ENCODE peak calls at places on chromosomes 3 and 15, in four cellular contexts. Z, C, O and H are unnamed samples.

GRCh38 chr3:196514350-196514716 is 813 bp downstream of the SMCO1 start:
- DNase-seq in C (no peak), O (no peak), Z (no peak), H (no peak)

GRCh38 chr15:30963681-30964080 is 27.7 kb downstream of the MTMR10 start:
- DNase-seq in C (no peak), Z (no peak), O (no peak), H (no peak)

GRCh38 chr15:46768287-46768686 is 949.0 kb upstream of the SEMA6D start:
- DNase-seq in C (no peak), Z (no peak), O (no peak), H (no peak)

GRCh38 chr3:115251509-115251908 is 104.4 kb upstream of the ZBTB20 start:
- DNase-seq in O (no peak), C (no peak), Z (no peak), H (no peak)

GRCh38 chr3:33658971-33659848 is 58.8 kb downstream of the CLASP2 start:
- DNase-seq in O (peak; percentile 71), C (peak; percentile 23), Z (peak; percentile 63), H (peak; percentile 10)

GRCh38 chr3:160163259-160163878 is 61.9 kb upstream of the C3orf80 start:
- DNase-seq in O (no peak), C (no peak), Z (peak; percentile 12), H (no peak)

GRCh38 chr3:12759097-12759679 is at the start of gene TMEM40:
- DNase-seq in Z (no peak), O (no peak), C (no peak), H (no peak)

GRCh38 chr3:36911990-36912804 is 32.7 kb downstream of the TRANK1 start:
- DNase-seq in O (peak; percentile 86), C (peak; percentile 97), Z (peak; percentile 57), H (peak; percentile 48)

GRCh38 chr3:36596411-36596810 is 167.9 kb downstream of the DCLK3 start:
- DNase-seq in O (no peak), Z (no peak), C (no peak), H (no peak)

GRCh38 chr3:52842424-52842823 is 7.6 kb upstream of the MUSTN1 start:
- DNase-seq in C (no peak), O (peak; percentile 72), Z (no peak), H (no peak)

GRCh38 chr3:39181408-39182335 is 10.7 kb downstream of the XIRP1 start:
- DNase-seq in Z (no peak), C (no peak), O (no peak), H (no peak)

GRCh38 chr15:61527836-61528589 is 298.9 kb upstream of the RORA start:
- DNase-seq in Z (no peak), O (no peak), C (peak; percentile 8), H (no peak)

GRCh38 chr3:118029049-118029448 is 1005.6 kb downstream of the IGSF11 start:
- DNase-seq in C (no peak), Z (no peak), O (no peak), H (no peak)

GRCh38 chr3:164049836-164050235 is 1028.5 kb downstream of the SI start:
- DNase-seq in Z (no peak), O (no peak), C (no peak), H (no peak)

GRCh38 chr3:84008623-84009022 is 950.2 kb upstream of the CADM2 start:
- DNase-seq in O (no peak), Z (no peak), C (no peak), H (no peak)

GRCh38 chr15:66101715-66102395 is 151.7 kb downstream of the MEGF11 start:
- DNase-seq in O (no peak), Z (no peak), C (no peak), H (no peak)

GRCh38 chr3:160753953-160754352 is 2.1 kb upstream of the PPM1L start:
- DNase-seq in O (no peak), C (no peak), Z (no peak), H (no peak)

GRCh38 chr3:131972550-131972949 is 62.3 kb downstream of the CPNE4 start:
- DNase-seq in Z (no peak), C (no peak), O (no peak), H (no peak)

GRCh38 chr15:31557899-31558298 is 231.3 kb downstream of the KLF13 start:
- DNase-seq in Z (no peak), O (no peak), C (no peak), H (no peak)

GRCh38 chr3:98012974-98013373 is 22.1 kb downstream of the GABRR3 start:
- DNase-seq in Z (no peak), O (no peak), C (no peak), H (no peak)

GRCh38 chr3:52529376-52530333 is 4.0 kb downstream of the NT5DC2 start:
- DNase-seq in Z (no peak), O (no peak), C (no peak), H (no peak)

GRCh38 chr3:184774996-184775715 is 36.8 kb upstream of the VPS8 start:
- DNase-seq in C (no peak), O (no peak), Z (no peak), H (no peak)

GRCh38 chr15:59751552-59752413 is 62.7 kb upstream of the BNIP2 start:
- DNase-seq in C (no peak), Z (no peak), O (no peak), H (no peak)

GRCh38 chr3:54191997-54192396 is 69.6 kb downstream of the CACNA2D3 start:
- DNase-seq in C (no peak), O (no peak), Z (no peak), H (no peak)

GRCh38 chr3:160012108-160012507 is 23.5 kb downstream of the IL12A start:
- DNase-seq in O (no peak), C (peak; percentile 81), Z (no peak), H (peak; percentile 31)

GRCh38 chr3:78645628-78646310 is 1122.0 kb downstream of the ROBO1 start:
- DNase-seq in C (peak; percentile 39), Z (peak; percentile 17), O (peak; percentile 22), H (no peak)

GRCh38 chr3:134437211-134437752 is 48.5 kb downstream of the ANAPC13 start:
- DNase-seq in C (no peak), Z (no peak), O (no peak), H (no peak)

GRCh38 chr3:30855390-30855789 is 39.1 kb downstream of the GADL1 start:
- DNase-seq in C (no peak), Z (no peak), O (no peak), H (no peak)

GRCh38 chr15:63348392-63348791 is 33.3 kb downstream of the CA12 start:
- DNase-seq in O (peak; percentile 4), Z (no peak), C (no peak), H (no peak)

GRCh38 chr15:27272446-27272845 is 301.5 kb downstream of the GABRG3 start:
- DNase-seq in Z (no peak), O (no peak), C (no peak), H (no peak)

GRCh38 chr3:172147113-172147818 is 107.9 kb downstream of the FNDC3B start:
- DNase-seq in C (no peak), O (no peak), Z (no peak), H (no peak)

GRCh38 chr3:142828703-142829304 is 60.1 kb downstream of the PCOLCE2 start:
- DNase-seq in C (peak; percentile 31), Z (peak; percentile 75), O (peak; percentile 79), H (peak; percentile 44)

GRCh38 chr3:159800434-159801121 is 188.1 kb upstream of the IL12A start:
- DNase-seq in O (no peak), Z (no peak), C (no peak), H (no peak)

DNA sequence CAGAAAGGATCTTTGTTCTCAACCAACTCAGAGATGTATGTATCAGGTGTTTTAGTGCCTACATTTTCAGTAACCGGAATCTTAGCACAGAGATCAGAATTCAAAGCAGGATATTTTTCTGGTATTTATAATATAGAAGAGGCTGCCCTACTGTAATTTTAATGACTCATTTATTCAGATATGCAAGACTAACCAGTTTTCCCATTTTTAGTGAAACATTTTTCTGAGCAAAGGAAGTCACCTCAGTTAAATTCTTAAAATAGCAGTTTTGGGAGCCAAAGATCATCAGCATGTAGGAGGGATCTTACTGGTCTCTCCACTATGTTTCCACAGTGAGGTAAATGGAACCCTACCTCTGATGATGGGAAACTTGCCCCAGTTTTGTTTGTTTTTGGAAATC is 42.0 kb downstream of the SRP14 start:
- DNase-seq in C (no peak), Z (no peak), O (no peak), H (no peak)
- TF ChIP-seq SPI1 in C (no peak), Z (no peak), O (no peak), H (no peak)

GRCh38 chr3:141306922-141307321 is 61.4 kb upstream of the ZBTB38 start:
- DNase-seq in C (no peak), O (no peak), Z (no peak), H (no peak)
- TF ChIP-seq SPI1 in C (no peak), O (no peak), Z (no peak), H (no peak)

GRCh38 chr3:56855856-56856538 is 54.2 kb upstream of the ARHGEF3 start:
- DNase-seq in O (peak; percentile 17), Z (peak; percentile 10), C (no peak), H (no peak)
- TF ChIP-seq SPI1 in O (peak; percentile 5), Z (no peak), C (no peak), H (no peak)

GRCh38 chr15:77839431-77839830 is 206.7 kb upstream of the LINGO1 start:
- DNase-seq in Z (no peak), O (no peak), C (no peak), H (no peak)
- TF ChIP-seq SPI1 in Z (no peak), O (no peak), C (no peak), H (no peak)

DNA sequence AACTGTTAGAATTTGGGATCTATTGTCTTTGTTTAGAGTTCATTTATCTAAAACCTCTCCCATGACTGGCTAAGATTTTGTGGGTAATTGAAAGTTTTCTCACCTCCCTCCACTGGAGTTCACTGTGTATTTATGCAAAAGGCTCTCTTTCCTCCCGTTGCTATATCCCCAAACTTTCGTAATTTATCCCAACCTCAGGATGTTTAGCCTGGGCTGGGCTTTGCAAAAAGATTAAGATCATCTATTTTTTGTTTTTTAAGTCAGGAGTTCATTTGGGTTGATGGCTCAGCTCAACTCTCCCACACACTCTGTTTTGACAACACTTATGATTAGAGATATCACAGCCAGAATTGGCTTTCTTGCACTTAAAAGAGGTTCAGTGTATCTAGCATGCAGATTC is 27.0 kb downstream of the SUCNR1 start:
- DNase-seq in C (no peak), O (no peak), Z (no peak), H (no peak)
- TF ChIP-seq SPI1 in C (no peak), O (no peak), Z (no peak), H (no peak)

DNA sequence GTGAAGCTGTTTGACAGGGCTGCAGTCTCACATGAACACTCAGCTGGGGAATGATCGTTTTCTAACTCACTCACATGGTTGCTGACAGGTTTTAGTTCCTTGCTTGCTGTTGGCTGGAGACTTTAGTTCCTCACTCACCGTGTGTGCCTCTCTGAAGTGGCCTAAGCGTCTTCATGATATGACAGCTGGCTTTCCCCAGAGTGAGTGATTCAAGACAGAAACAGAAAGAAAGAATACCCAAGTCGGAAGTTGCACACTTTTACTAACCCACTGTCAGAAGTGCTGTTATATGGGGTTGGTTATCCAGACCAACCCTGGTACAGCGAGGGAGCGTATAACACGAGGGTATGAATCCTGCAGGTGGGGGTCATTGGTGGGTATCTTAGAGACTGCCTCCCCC is 229.8 kb upstream of the TBL1XR1 start:
- DNase-seq in Z (no peak), O (no peak), C (peak; percentile 84), H (no peak)
- TF ChIP-seq SPI1 in Z (peak; percentile 23), O (no peak), C (peak; percentile 61), H (peak; percentile 60)